ENCODE peak calls at places on chromosomes 11 and 22, in seven cellular contexts. F, I, S, A, X, C and D are unnamed samples.

GRCh38 chr11:46456676-46457432 is 65.3 kb upstream of the CHRM4 start:
- DNase-seq in S (no peak), X (no peak), I (no peak), C (no peak), A (no peak), F (no peak), D (no peak)

GRCh38 chr22:37742374-37743092 is 45.7 kb downstream of the TRIOBP start:
- DNase-seq in A (no peak), F (peak), X (no peak), S (no peak), I (no peak), C (no peak), D (peak)

GRCh38 chr11:116457336-116458007 is 315.3 kb downstream of the BUD13 start:
- DNase-seq in A (no peak), F (no peak), I (no peak), S (no peak), C (no peak), X (no peak), D (no peak)

GRCh38 chr11:97683733-97684132 is 1293.9 kb downstream of the JRKL start:
- DNase-seq in S (no peak), A (no peak), I (no peak), C (no peak), F (peak), X (no peak), D (no peak)

GRCh38 chr11:40393511-40393910 is 1065.9 kb downstream of the LRRC4C start:
- DNase-seq in S (no peak), F (no peak), A (no peak), X (no peak), I (no peak), C (no peak), D (no peak)

GRCh38 chr22:44254811-44255210 is 57.9 kb downstream of the SHISAL1 start:
- DNase-seq in C (no peak), X (no peak), F (no peak), A (no peak), I (no peak), S (no peak), D (no peak)

GRCh38 chr11:129694538-129694937 is 121.1 kb upstream of the TMEM45B start:
- DNase-seq in I (no peak), F (no peak), X (no peak), S (no peak), A (no peak), C (no peak), D (no peak)

GRCh38 chr22:36764060-36764459 is 11.9 kb downstream of the IFT27 start:
- DNase-seq in X (no peak), A (no peak), F (no peak), S (no peak), I (no peak), C (no peak), D (no peak)

GRCh38 chr22:44037519-44038370 is 13.6 kb downstream of the PARVB start:
- DNase-seq in S (no peak), C (no peak), F (peak), I (peak), X (no peak), A (no peak), D (peak)

GRCh38 chr11:22508691-22509090 is 116.9 kb downstream of the FANCF start:
- DNase-seq in C (no peak), S (no peak), F (no peak), X (no peak), I (no peak), A (no peak), D (no peak)

GRCh38 chr22:49838771-49839717 is 11.4 kb upstream of the BRD1 start:
- DNase-seq in X (peak), C (no peak), I (no peak), F (peak), S (peak), A (no peak), D (peak)

GRCh38 chr22:43050995-43051394 is 36.0 kb upstream of the PACSIN2 start:
- DNase-seq in A (no peak), F (no peak), S (no peak), X (no peak), C (no peak), I (no peak), D (no peak)

GRCh38 chr11:64461081-64461480 is 102.1 kb downstream of the RPS6KA4 start:
- DNase-seq in F (no peak), S (no peak), X (no peak), I (no peak), C (no peak), A (no peak), D (no peak)

DNA sequence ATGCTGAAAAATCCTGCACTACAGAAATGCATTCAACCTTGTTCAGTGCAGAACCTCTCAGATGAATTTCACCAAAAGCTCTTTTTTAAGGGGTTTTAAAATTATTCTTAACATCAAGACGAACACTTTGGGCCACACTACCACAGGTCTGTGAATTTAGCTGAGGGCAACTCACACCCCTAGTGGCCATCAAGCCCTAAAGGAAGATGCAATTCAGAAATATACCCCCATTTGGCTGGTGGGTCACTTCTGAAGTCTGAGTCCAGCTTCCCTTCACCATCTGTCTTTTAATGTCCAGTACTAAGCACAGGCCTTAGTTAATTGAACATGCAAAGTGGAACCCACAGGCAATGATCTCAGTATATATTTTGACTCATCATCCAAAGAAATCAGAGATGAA is 50.5 kb downstream of the FAM76B start:
- DNase-seq in X (no peak), I (no peak), F (no peak), A (no peak), C (no peak), S (no peak), D (no peak)
- TF ChIP-seq CTCF in X (no peak), I (no peak), F (peak), A (no peak), C (no peak), S (no peak), D (no peak)

GRCh38 chr11:68498313-68498712 is 37.8 kb downstream of the PPP6R3 start:
- DNase-seq in X (no peak), F (no peak), S (no peak), I (no peak), C (no peak), A (no peak), D (no peak)
- H3K4me3 ChIP-seq in X (no peak), F (no peak), S (no peak), I (no peak), C (no peak), A (no peak), D (no peak)

DNA sequence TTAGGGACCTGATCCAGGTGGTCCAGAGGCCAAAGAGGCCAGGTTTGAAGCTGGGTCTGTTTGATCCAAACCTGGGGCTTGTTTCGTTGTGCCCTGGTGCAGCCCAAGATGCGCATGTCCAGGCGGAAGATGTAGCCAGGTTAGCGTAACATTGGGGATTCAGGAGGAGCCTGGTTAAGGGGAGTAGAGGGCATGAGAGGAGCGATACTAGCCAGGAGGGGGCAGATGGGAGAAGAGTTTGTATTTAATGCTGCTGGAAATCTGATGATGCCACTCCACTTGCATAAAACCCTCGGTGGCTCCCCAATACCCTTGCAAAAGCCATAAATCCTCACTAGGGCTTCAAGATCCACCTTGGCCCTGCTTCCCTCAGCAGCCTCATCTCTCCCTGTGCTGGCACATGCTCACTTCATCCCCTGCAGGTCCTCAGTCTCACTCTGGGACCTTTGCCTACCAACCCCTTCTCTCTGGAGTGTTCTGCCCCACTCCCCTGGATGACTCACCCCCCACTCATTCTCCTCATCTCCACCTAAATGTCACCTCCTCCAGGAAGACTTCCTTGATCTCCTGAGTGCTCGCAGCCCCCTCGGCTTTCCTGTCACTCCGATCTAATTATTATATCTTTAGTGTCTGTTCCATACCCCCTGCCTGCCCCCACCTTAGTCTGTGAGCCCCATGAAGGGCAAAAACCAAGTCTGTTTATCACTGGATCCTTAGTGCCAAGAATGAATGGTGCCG is 95.9 kb downstream of the MIAT start:
- DNase-seq in I (no peak), X (no peak), F (no peak), S (no peak), A (no peak), C (no peak), D (no peak)
- TF ChIP-seq CTCF in I (peak), X (no peak), F (peak), S (no peak), A (no peak), C (no peak), D (peak)

DNA sequence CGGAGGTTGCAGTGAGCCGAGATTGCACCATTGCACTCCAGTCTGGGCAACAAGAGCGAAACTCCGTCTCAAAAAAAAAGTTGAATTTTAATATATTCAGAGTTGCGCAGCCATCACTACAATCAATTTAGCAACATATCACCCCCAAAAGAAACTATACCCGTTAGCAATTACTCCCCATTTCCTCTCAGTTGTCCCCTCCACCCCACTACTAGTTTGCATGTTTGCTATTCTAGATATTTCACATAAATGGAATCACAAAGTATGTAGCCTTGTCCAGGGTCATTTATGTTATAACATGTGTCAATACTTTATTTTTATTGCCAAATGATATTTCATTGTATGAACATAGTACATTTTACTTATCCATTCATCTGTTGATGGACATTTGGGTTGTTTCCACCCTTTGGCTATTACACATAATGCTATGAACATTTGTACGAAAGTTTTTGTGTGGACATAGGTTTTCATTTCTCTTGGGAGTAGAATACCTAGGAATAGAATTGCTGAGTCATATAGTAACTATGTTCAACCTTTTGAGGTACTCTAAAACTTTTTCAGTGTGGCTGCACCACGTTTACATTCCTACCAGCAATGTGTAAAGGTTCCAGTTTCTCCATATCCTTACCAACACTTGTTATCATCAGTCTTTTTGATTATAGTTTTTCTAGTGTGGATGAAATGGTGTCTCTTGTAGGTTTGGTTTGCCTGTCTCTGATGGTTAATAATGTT is 2.2 kb downstream of the ZNF143 start:
- DNase-seq in I (no peak), A (no peak), F (peak), S (no peak), C (no peak), X (no peak), D (no peak)
- H3K4me3 ChIP-seq in I (no peak), A (no peak), F (no peak), S (peak), C (peak), X (no peak), D (no peak)

GRCh38 chr11:119729581-119730346 is 764 bp upstream of the NECTIN1 start:
- DNase-seq in C (peak), A (no peak), F (peak), S (peak), X (peak), I (no peak), D (peak)
- TF ChIP-seq CTCF in C (peak), A (no peak), F (no peak), S (no peak), X (peak), I (no peak), D (no peak)

GRCh38 chr11:6650980-6651379 is 4.6 kb downstream of the DCHS1 start:
- DNase-seq in F (no peak), S (no peak), I (no peak), C (no peak), A (no peak), X (no peak), D (peak)

GRCh38 chr11:6654281-6655019 is 1.2 kb downstream of the DCHS1 start:
- DNase-seq in A (no peak), F (no peak), I (no peak), S (no peak), X (no peak), C (no peak), D (no peak)

GRCh38 chr11:6655020-6655789 is 404 bp downstream of the DCHS1 start:
- DNase-seq in F (no peak), A (peak), S (peak), I (no peak), C (no peak), X (no peak), D (no peak)

GRCh38 chr11:6653656-6654055 is 2.0 kb downstream of the DCHS1 start:
- DNase-seq in A (no peak), X (no peak), I (no peak), F (no peak), S (no peak), C (no peak), D (no peak)

DNA sequence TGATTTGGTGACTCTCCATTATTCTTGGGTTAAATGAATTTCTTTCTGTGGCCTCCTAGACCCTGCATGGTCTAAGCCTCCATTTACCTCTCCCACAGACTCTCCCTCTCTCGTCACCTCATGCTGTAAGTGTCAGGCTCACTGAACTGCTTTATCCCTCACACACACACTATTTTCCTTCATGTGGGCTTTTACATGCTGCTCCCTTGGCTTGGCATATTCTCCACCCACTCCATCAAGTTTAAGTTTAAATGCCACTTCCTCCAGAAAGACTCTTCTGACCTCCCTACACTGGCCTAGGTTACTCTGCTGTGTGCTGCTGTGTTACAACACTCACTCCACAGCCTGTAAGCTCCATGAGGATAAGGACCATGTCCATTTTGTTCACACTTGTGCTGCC is 2.6 kb downstream of the DCHS1 start:
- DNase-seq in I (no peak), F (no peak), A (no peak), C (no peak), X (no peak), S (no peak), D (no peak)
- H3K4me3 ChIP-seq in I (no peak), F (no peak), A (no peak), C (no peak), X (no peak), S (no peak), D (no peak)